ENCODE peak calls at places on chromosomes 5 and 9, in five cellular contexts. N, X, V, I and D are unnamed samples.

GRCh38 chr5:128399111-128399510 is 138.9 kb downstream of the FBN2 start:
- DNase-seq in N (no peak), X (no peak), V (no peak), I (no peak), D (no peak)

GRCh38 chr9:4155224-4156026 is 144.4 kb downstream of the GLIS3 start:
- DNase-seq in N (peak; percentile 91), X (no peak), V (no peak), I (no peak), D (no peak)

GRCh38 chr9:137298983-137299521 is 3.0 kb downstream of the NRARP start:
- DNase-seq in N (no peak), X (no peak), V (no peak), I (no peak), D (no peak)

GRCh38 chr9:114696814-114697544 is 15.0 kb upstream of the TEX48 start:
- DNase-seq in N (no peak), X (no peak), V (no peak), I (no peak), D (no peak)

GRCh38 chr5:154276932-154277331 is 86.4 kb downstream of the GALNT10 start:
- DNase-seq in N (peak; percentile 23), X (peak; percentile 63), V (peak; percentile 68), I (no peak), D (no peak)

GRCh38 chr5:172959824-172960799 is 888 bp downstream of the RPL26L1 start:
- DNase-seq in N (no peak), X (no peak), V (no peak), I (peak; percentile 48), D (no peak)

GRCh38 chr5:149831492-149831891 is 101.4 kb downstream of the PPARGC1B start:
- DNase-seq in N (peak; percentile 17), X (no peak), V (no peak), I (no peak), D (no peak)

GRCh38 chr9:20566401-20566800 is 55.9 kb downstream of the MLLT3 start:
- DNase-seq in N (no peak), X (no peak), V (no peak), I (no peak), D (no peak)

GRCh38 chr9:136964171-136964689 is 12.2 kb downstream of the LCN12 start:
- DNase-seq in N (no peak), X (no peak), V (no peak), I (no peak), D (peak; percentile 59)

GRCh38 chr5:109105631-109106267 is 304.0 kb downstream of the PJA2 start:
- DNase-seq in N (no peak), X (no peak), V (no peak), I (no peak), D (peak; percentile 50)

GRCh38 chr9:33202552-33203300 is 35.6 kb upstream of the B4GALT1 start:
- DNase-seq in N (no peak), X (peak; percentile 41), V (peak; percentile 72), I (peak; percentile 77), D (no peak)

GRCh38 chr5:74040811-74041491 is 415.0 kb downstream of the ARHGEF28 start:
- DNase-seq in N (no peak), X (no peak), V (no peak), I (no peak), D (no peak)

GRCh38 chr9:109914280-109915027 is 134.5 kb downstream of the PALM2AKAP2 start:
- DNase-seq in N (no peak), X (no peak), V (no peak), I (no peak), D (no peak)

DNA sequence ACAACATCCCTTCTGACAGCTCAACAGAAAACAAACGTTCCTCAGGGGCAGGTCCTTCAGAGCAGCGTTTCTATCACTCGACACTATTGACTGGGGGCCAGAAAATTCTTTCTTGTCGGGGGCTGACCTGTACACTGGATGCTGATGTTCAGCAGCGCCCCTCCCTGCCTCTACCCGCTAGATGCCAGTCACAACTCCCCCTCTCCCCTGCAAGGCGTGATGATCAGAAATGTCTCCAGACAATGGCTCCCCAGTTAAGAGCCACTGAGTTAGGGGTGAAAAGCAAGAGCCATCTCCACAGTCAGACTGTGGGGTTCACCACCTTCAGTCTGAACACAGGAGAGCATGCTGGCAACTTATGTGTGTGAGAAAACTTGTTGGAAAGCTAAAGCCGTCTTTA is 39.8 kb downstream of the SERINC5 start:
- DNase-seq in N (no peak), X (no peak), V (no peak), I (no peak), D (no peak)
- H3K27ac ChIP-seq in N (no peak overlapping the region), X (peak overlapping the region; percentile 25), V (no peak overlapping the region), I (no peak overlapping the region), D (no peak overlapping the region)

DNA sequence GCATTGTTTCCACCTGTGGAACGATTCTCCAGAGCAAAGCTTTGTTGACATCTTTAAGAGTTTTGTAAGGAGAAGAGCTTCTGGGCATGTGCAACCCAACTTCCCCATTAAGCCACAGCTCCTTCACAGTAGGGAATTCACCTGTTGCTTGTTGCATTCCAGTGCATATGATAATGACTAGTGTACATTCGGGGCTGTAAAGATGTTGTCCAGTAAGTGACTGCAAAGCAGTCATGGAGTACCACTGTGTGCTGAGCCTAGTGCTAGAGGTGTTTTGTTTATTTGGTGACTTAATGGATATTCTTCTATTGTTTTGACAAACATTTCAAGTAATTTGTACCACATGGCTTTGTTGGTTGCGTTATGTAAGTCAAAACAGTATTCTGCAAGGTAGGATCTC is 12.8 kb downstream of the UGCG start:
- DNase-seq in N (no peak), X (no peak), V (no peak), I (no peak), D (no peak)
- H3K27ac ChIP-seq in N (no peak overlapping the region), X (no peak overlapping the region), V (no peak overlapping the region), I (no peak overlapping the region), D (no peak overlapping the region)

GRCh38 chr5:170296935-170297588 is 515 bp downstream of the LCP2 start:
- DNase-seq in N (no peak), X (no peak), V (no peak), I (no peak), D (no peak)
- H3K27ac ChIP-seq in N (no peak overlapping the region), X (peak overlapping the region; percentile 72), V (no peak overlapping the region), I (peak overlapping the region; percentile 58), D (no peak overlapping the region)

GRCh38 chr5:17187401-17187800 is 30.0 kb upstream of the BASP1 start:
- DNase-seq in N (no peak), X (no peak), V (no peak), I (no peak), D (no peak)
- H3K27ac ChIP-seq in N (peak overlapping the region; percentile 77), X (no peak overlapping the region), V (no peak overlapping the region), I (no peak overlapping the region), D (no peak overlapping the region)

GRCh38 chr9:6506571-6506970 is 93.6 kb downstream of the UHRF2 start:
- DNase-seq in N (no peak), X (no peak), V (no peak), I (no peak), D (no peak)
- H3K27ac ChIP-seq in N (no peak overlapping the region), X (no peak overlapping the region), V (no peak overlapping the region), I (no peak overlapping the region), D (no peak overlapping the region)

GRCh38 chr9:76372345-76372744 is 21.9 kb downstream of the RFK start:
- DNase-seq in N (no peak), X (no peak), V (no peak), I (no peak), D (no peak)
- H3K27ac ChIP-seq in N (peak overlapping the region; percentile 89), X (no peak overlapping the region), V (no peak overlapping the region), I (peak overlapping the region; percentile 4), D (no peak overlapping the region)

GRCh38 chr9:135878528-135879236 is 28.7 kb downstream of the CAMSAP1 start:
- DNase-seq in N (no peak), X (no peak), V (no peak), I (no peak), D (no peak)
- H3K27ac ChIP-seq in N (no peak overlapping the region), X (no peak overlapping the region), V (no peak overlapping the region), I (no peak overlapping the region), D (no peak overlapping the region)

DNA sequence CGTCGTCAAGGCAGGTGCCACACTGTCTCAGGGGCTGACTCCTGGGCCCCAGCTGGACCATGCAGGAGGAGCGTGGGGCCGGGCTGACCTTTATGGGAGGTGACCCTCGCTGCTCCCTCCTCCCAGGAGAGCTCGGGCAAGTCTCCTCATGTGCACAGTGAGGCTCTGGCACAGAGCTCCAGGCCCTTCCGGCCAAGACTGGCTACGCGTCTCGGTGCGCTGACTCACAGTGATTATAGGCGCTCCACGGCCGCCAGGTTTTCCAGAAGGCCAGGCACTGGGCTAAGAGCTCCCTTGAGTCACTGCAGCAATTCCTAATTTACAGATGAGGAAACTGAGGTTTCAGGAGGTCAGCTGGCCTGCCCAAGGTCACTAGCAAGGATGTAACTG is 47.4 kb downstream of the VAV2 start:
- DNase-seq in N (no peak), X (peak; percentile 65), V (peak; percentile 67), I (peak; percentile 89), D (peak; percentile 97)
- H3K27ac ChIP-seq in N (peak overlapping the region; percentile 42), X (no peak overlapping the region), V (no peak overlapping the region), I (peak overlapping the region; percentile 77), D (peak overlapping the region; percentile 95)